ENCODE peak calls at places on chromosome 10, in nine cellular contexts. S is vagina, D is ovary, E is IMR-90, G is Peyer's patch, X is H54, H is adrenal gland, Q is body of pancreas, P is stomach. W is an unnamed sample.

GRCh38 chr10:30750971-30751677 is 121.6 kb upstream of the LYZL2 start:
- DNase-seq in H (no peak), P (no peak), D (no peak), X (no peak), Q (no peak), G (no peak), S (no peak), E (no peak), W (no peak)

GRCh38 chr10:80411681-80412230 is 3.4 kb downstream of the PRXL2A start:
- DNase-seq in E (no peak), G (no peak), H (no peak), X (no peak), S (no peak), Q (no peak), P (no peak), D (no peak), W (peak; percentile 31)

GRCh38 chr10:129586897-129587443 is 119.9 kb downstream of the MGMT start:
- DNase-seq in Q (no peak), D (no peak), E (peak; percentile 1), G (no peak), H (no peak), S (no peak), P (no peak), X (no peak), W (peak; percentile 14)

GRCh38 chr10:34124522-34125035 is 690.5 kb downstream of the PARD3 start:
- DNase-seq in S (no peak), P (no peak), G (peak; percentile 58), E (peak; percentile 48), D (no peak), X (peak; percentile 72), H (no peak), Q (no peak), W (no peak)

GRCh38 chr10:73989594-73990142 is 8.2 kb upstream of the VCL start:
- DNase-seq in Q (no peak), D (no peak), H (no peak), X (no peak), P (no peak), S (no peak), G (no peak), E (no peak), W (peak; percentile 15)

GRCh38 chr10:132203256-132204077 is 16.7 kb downstream of the DPYSL4 start:
- DNase-seq in S (no peak), X (no peak), G (no peak), P (no peak), Q (no peak), E (no peak), D (no peak), H (no peak), W (no peak)

GRCh38 chr10:22505923-22506685 is 160.8 kb downstream of the SPAG6 start:
- DNase-seq in P (peak; percentile 34), H (no peak), X (no peak), S (no peak), D (no peak), G (peak; percentile 78), E (no peak), Q (no peak), W (no peak)

GRCh38 chr10:130045091-130045652 is 65.5 kb downstream of the C10orf143 start:
- DNase-seq in X (peak; percentile 52), H (no peak), G (peak; percentile 21), D (no peak), Q (no peak), P (no peak), E (no peak), S (no peak), W (no peak)

GRCh38 chr10:48458662-48459048 is 146.2 kb downstream of the ARHGAP22 start:
- DNase-seq in E (no peak), G (no peak), D (no peak), S (peak; percentile 78), Q (no peak), P (no peak), X (no peak), H (no peak), W (no peak)

GRCh38 chr10:119315128-119316001 is 108.0 kb downstream of the GRK5 start:
- DNase-seq in H (peak; percentile 64), X (peak; percentile 79), Q (no peak), D (no peak), P (no peak), S (no peak), E (peak; percentile 98), G (peak; percentile 72), W (peak; percentile 9)

GRCh38 chr10:62814901-62815372 is 1.2 kb downstream of the EGR2 start:
- DNase-seq in P (no peak), S (no peak), G (no peak), X (no peak), E (no peak), Q (no peak), H (no peak), D (no peak), W (peak; percentile 25)

GRCh38 chr10:76428541-76429330 is 997.3 kb downstream of the LRMDA start:
- DNase-seq in Q (no peak), H (no peak), X (peak; percentile 31), D (no peak), G (no peak), P (no peak), E (peak; percentile 95), S (no peak), W (no peak)

GRCh38 chr10:122551450-122551849 is 9.1 kb upstream of the DMBT1 start:
- DNase-seq in H (no peak), S (no peak), X (no peak), G (peak; percentile 56), D (no peak), Q (no peak), E (no peak), P (no peak), W (no peak)

GRCh38 chr10:118397391-118397790 is 55.3 kb upstream of the FAM204A start:
- DNase-seq in G (no peak), X (no peak), H (no peak), P (no peak), Q (no peak), D (no peak), S (no peak), E (no peak), W (no peak)

GRCh38 chr10:121498071-121498470 is 100.2 kb downstream of the FGFR2 start:
- DNase-seq in D (no peak), G (no peak), S (no peak), H (no peak), Q (no peak), X (no peak), E (no peak), P (no peak), W (no peak)

GRCh38 chr10:52208394-52208793 is 105.7 kb upstream of the DKK1 start:
- DNase-seq in P (no peak), X (no peak), Q (no peak), D (no peak), H (no peak), S (no peak), G (no peak), E (no peak), W (no peak)
- TF ChIP-seq POLR2A in P (no peak), X (no peak), Q (no peak), D (no peak), H (no peak), S (no peak), G (no peak), E (no peak), W (no peak)

GRCh38 chr10:132961-133898 is 2.0 kb upstream of the ZMYND11 start:
- DNase-seq in X (peak; percentile 61), S (no peak), Q (no peak), D (no peak), E (peak; percentile 74), G (no peak), P (no peak), H (no peak), W (no peak)
- TF ChIP-seq POLR2A in X (no peak), S (no peak), Q (no peak), D (no peak), E (no peak), G (no peak), P (no peak), H (no peak), W (no peak)

DNA sequence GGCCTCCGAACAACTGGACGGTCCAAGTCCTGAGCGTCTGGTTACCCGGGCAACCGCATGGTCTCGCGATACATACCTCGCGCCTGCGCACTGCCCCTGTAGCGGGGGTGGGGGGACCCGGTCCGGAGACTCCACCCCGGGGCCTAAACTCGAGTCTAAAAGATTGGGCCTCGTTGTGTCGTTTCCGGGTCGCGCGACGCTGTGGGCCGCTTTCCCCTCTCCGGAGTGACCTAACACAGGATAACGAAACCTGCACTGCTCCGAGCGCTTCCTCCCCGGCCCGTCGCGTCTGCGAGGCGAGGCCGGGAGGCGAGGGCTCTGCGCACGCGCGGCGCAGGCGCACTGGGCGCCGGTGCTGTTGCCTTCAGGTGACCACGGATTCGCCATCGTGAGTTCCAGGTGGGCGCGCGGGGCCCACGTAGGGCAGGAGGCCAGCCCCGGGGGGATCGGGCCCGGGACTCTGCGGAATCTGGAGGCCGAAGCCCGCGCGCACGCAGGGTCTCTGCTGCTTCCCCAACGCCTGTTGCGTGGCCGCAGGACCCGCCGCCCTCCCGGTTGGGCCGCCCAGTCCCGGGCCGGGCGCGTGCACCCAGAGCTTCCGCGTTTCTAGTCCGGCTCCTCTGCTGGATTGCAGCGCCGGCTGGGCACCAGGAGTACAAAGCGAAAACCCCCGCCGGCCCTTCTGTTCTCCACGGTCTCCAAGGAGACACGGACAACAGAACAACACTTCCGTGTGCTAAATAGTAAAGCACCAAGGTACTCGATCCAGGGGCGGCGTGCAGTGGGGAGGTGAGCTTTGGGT is at the start of gene RPP38:
- DNase-seq in D (peak; percentile 97), P (peak; percentile 98), G (peak; percentile 97), H (peak; percentile 99), S (peak; percentile 96), Q (peak; percentile 98), E (peak; percentile 92), X (peak; percentile 92), W (peak; percentile 94)
- TF ChIP-seq POLR2A in D (peak; percentile 43), P (peak; percentile 60), G (peak; percentile 82), H (no peak), S (no peak), Q (peak; percentile 89), E (peak; percentile 84), X (peak; percentile 91), W (peak; percentile 90)

GRCh38 chr10:27240891-27241639 is 468 bp upstream of the ACBD5 start:
- DNase-seq in X (no peak), E (no peak), G (peak; percentile 77), S (peak; percentile 87), P (peak; percentile 41), D (no peak), Q (peak; percentile 37), H (peak; percentile 45), W (peak; percentile 72)
- TF ChIP-seq POLR2A in X (peak; percentile 8), E (no peak), G (no peak), S (no peak), P (no peak), D (no peak), Q (no peak), H (no peak), W (no peak)

GRCh38 chr10:102714621-102715455 is at the start of gene SFXN2:
- DNase-seq in E (no peak), G (peak; percentile 44), X (no peak), H (no peak), S (no peak), Q (peak; percentile 63), P (peak; percentile 49), D (no peak), W (peak; percentile 63)
- TF ChIP-seq POLR2A in E (no peak), G (peak; percentile 15), X (peak; percentile 29), H (peak; percentile 9), S (no peak), Q (peak; percentile 90), P (no peak), D (no peak), W (peak; percentile 74)

GRCh38 chr10:75211007-75211735 is 575 bp downstream of the VDAC2 start:
- DNase-seq in G (peak; percentile 73), E (peak; percentile 57), X (peak; percentile 35), P (peak; percentile 42), Q (no peak), D (no peak), S (no peak), H (no peak), W (peak; percentile 78)
- TF ChIP-seq POLR2A in G (peak; percentile 53), E (peak; percentile 21), X (peak; percentile 23), P (no peak), Q (no peak), D (no peak), S (no peak), H (no peak), W (peak; percentile 19)